ENCODE peak calls at places on chromosome 3, in nine cellular contexts. B is spleen; A is ascending aorta; K is GM23338; Q is heart right ventricle; U is CD8-positive, alpha-beta T cell; M is MM.1S; Z is cardiac muscle cell; W is breast epithelium. D is an unnamed sample. For H3K27me3, the result is how much of the 10 kb centered on the place peaks cover.

GRCh38 chr3:191070201-191070600 is 128.8 kb upstream of the OSTN start:
- DNase-seq in K (no peak), Z (peak), W (no peak), U (no peak), M (no peak), Q (no peak), A (no peak), B (no peak), D (no peak)

GRCh38 chr3:184611606-184612304 is 50.2 kb downstream of the EPHB3 start:
- DNase-seq in Q (no peak), Z (peak), U (no peak), K (no peak), A (no peak), M (no peak), B (no peak), W (no peak), D (no peak)

GRCh38 chr3:32885283-32885935 is 66.0 kb upstream of the CCR4 start:
- DNase-seq in A (no peak), Q (no peak), B (no peak), W (no peak), M (no peak), Z (no peak), K (no peak), U (no peak), D (no peak)

GRCh38 chr3:186594591-186595113 is 18.2 kb upstream of the AHSG start:
- DNase-seq in M (no peak), Q (no peak), Z (no peak), K (no peak), B (no peak), W (no peak), A (no peak), U (no peak), D (no peak)

GRCh38 chr3:143001034-143001368 is 369 bp upstream of the U2SURP start:
- DNase-seq in K (no peak), M (no peak), U (no peak), A (no peak), Z (no peak), B (peak), Q (peak), W (no peak), D (no peak)

GRCh38 chr3:33840179-33840578 is 41.7 kb downstream of the PDCD6IP start:
- DNase-seq in Z (no peak), U (no peak), K (no peak), W (no peak), A (no peak), M (no peak), B (no peak), Q (no peak), D (no peak)

GRCh38 chr3:139312959-139313358 is 30.9 kb upstream of the MRPS22 start:
- DNase-seq in Z (peak), W (no peak), U (no peak), A (no peak), K (no peak), M (no peak), Q (no peak), B (no peak), D (no peak)

GRCh38 chr3:107117922-107118576 is 259.2 kb upstream of the CCDC54 start:
- DNase-seq in U (no peak), B (no peak), A (no peak), Z (peak), Q (no peak), W (no peak), M (peak), K (peak), D (peak)

GRCh38 chr3:112377418-112378071 is 44.6 kb downstream of the CD200 start:
- DNase-seq in U (no peak), Z (peak), A (no peak), W (no peak), Q (no peak), K (peak), M (no peak), B (no peak), D (no peak)

GRCh38 chr3:122332551-122332950 is 7.5 kb downstream of the CSTA start:
- DNase-seq in A (no peak), Q (no peak), W (no peak), M (no peak), K (no peak), B (no peak), U (no peak), Z (no peak), D (no peak)

GRCh38 chr3:170485696-170486095 is 67.0 kb downstream of the CLDN11 start:
- DNase-seq in U (no peak), K (no peak), A (no peak), W (no peak), B (no peak), M (no peak), Z (no peak), Q (no peak), D (no peak)

DNA sequence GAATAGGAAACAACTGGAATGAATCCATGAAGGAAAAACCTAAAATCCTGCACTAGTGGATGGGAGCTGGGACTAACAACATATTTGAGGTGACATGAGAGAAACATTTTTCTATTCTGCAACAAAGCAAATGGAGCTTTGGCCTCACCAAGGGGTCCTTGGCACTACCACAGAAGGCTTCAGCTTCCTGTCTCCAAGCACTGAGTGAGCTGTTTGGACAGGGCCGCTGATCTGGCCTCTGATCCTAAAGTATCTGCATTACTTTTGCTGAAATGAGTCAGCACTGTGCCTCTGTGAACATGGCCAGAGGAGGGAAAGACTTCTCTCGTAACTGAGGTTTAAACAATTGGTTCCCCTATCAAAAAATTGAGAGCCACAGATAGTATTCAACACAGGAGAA is 9.0 kb downstream of the ARPP21 start:
- DNase-seq in B (no peak), Z (peak), M (no peak), A (no peak), W (no peak), U (no peak), K (no peak), Q (no peak), D (no peak)
- TF ChIP-seq CTCF in B (no peak), Z (no peak), M (no peak), A (no peak), W (no peak), U (no peak), K (no peak), Q (no peak), D (no peak)

GRCh38 chr3:13280856-13281656 is 139.1 kb downstream of the NUP210 start:
- DNase-seq in Z (no peak), K (no peak), Q (no peak), U (no peak), B (no peak), M (no peak), W (no peak), A (no peak), D (peak)
- H3K27ac ChIP-seq in Z (no peak), K (no peak), Q (peak), U (no peak), B (no peak), M (no peak), W (peak), A (peak), D (peak)

GRCh38 chr3:156816091-156816793 is 9.9 kb upstream of the LEKR1 start:
- DNase-seq in A (no peak), B (peak), Q (peak), W (no peak), Z (peak), M (no peak), U (peak), K (peak), D (no peak)
- H3K27me3 ChIP-seq in A (under half), B (under half), Q (under half), W (under half), Z (under half), M (under half), U (under half), K (half or more), D (under half)

GRCh38 chr3:8097690-8098089 is 403.9 kb upstream of the LMCD1 start:
- DNase-seq in A (no peak), K (no peak), U (no peak), B (no peak), Z (no peak), W (no peak), Q (no peak), M (no peak), D (no peak)

GRCh38 chr3:8094415-8094814 is 407.2 kb upstream of the LMCD1 start:
- DNase-seq in Q (no peak), K (no peak), W (no peak), M (no peak), Z (no peak), A (no peak), U (no peak), B (no peak), D (no peak)

GRCh38 chr3:8095724-8096123 is 405.9 kb upstream of the LMCD1 start:
- DNase-seq in K (peak), W (no peak), U (no peak), B (no peak), Q (no peak), Z (no peak), M (no peak), A (no peak), D (peak)
- TF ChIP-seq CTCF in K (peak), W (no peak), U (no peak), B (no peak), Q (no peak), Z (no peak), M (no peak), A (no peak), D (peak)

GRCh38 chr3:99765042-99765942 is 52.4 kb upstream of the CMSS1 start:
- DNase-seq in B (no peak), Z (peak), W (no peak), Q (no peak), U (no peak), K (no peak), M (no peak), A (no peak), D (no peak)

GRCh38 chr3:99768126-99768525 is 49.5 kb upstream of the CMSS1 start:
- DNase-seq in Q (no peak), K (no peak), M (no peak), B (no peak), W (no peak), U (no peak), A (no peak), Z (no peak), D (no peak)

GRCh38 chr3:99764377-99764776 is 53.3 kb upstream of the CMSS1 start:
- DNase-seq in M (no peak), Z (no peak), U (no peak), A (no peak), K (no peak), Q (no peak), B (no peak), W (no peak), D (no peak)

GRCh38 chr3:99767341-99767740 is 50.3 kb upstream of the CMSS1 start:
- DNase-seq in W (no peak), M (no peak), A (no peak), K (no peak), U (no peak), B (no peak), Q (no peak), Z (no peak), D (no peak)

DNA sequence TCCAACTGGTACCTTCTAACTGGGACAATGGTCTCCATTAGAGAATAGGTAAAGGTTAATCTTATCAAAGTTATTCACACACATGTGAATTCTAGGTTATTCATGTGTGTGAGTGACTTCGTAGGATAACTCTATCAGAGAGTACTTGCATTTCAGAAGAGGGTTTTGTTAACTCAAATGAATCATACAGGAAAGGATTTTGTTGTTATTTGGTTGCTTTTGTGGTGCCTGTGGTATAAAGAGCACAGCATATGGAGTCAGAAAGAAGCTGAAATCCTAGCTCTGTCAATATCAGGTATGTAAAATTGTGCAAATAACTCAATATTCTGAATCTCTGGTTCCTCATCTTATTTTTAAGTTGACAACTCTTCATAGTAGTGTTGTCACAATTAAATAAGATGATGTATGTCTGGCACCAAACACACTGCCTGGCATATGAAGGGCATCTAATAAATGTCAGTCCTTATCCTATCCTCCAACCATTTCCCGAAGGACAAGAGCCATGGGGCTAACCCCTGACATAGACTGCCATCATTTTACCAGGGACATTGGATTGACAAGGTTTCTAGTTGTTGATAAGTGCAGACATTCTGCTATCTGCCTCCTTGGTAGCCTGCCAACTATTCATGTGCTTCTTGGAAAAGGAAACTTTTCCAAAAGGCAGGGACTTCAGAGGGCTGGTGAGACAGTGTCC is 48.7 kb upstream of the CMSS1 start:
- DNase-seq in B (no peak), U (no peak), W (no peak), Q (no peak), M (no peak), A (no peak), K (no peak), Z (no peak), D (no peak)
- H3K27ac ChIP-seq in B (no peak), U (no peak), W (no peak), Q (no peak), M (no peak), A (no peak), K (no peak), Z (no peak), D (no peak)

GRCh38 chr3:9173445-9173844 is 76.0 kb downstream of the SRGAP3 start:
- DNase-seq in U (no peak), A (no peak), B (no peak), Q (no peak), M (no peak), W (no peak), Z (no peak), K (no peak), D (no peak)

GRCh38 chr3:9175421-9175820 is 74.0 kb downstream of the SRGAP3 start:
- DNase-seq in W (peak), A (no peak), M (no peak), B (no peak), Z (no peak), K (no peak), U (no peak), Q (no peak), D (no peak)

GRCh38 chr3:9170851-9171160 is 78.6 kb downstream of the SRGAP3 start:
- DNase-seq in Q (no peak), M (no peak), B (no peak), U (no peak), W (no peak), A (no peak), K (no peak), Z (no peak), D (no peak)

GRCh38 chr3:9169951-9170850 is 79.2 kb downstream of the SRGAP3 start:
- DNase-seq in B (no peak), M (no peak), K (no peak), W (no peak), Q (no peak), A (no peak), Z (no peak), U (no peak), D (no peak)

GRCh38 chr3:9172851-9173320 is 76.6 kb downstream of the SRGAP3 start:
- DNase-seq in B (no peak), A (no peak), W (no peak), Z (no peak), Q (no peak), K (no peak), U (no peak), M (no peak), D (no peak)
- H3K27me3 ChIP-seq in B (under half), A (under half), W (under half), Z (under half), Q (under half), K (under half), U (under half), M (under half), D (under half)

GRCh38 chr3:151901946-151902285 is 28.5 kb downstream of the SUCNR1 start:
- DNase-seq in Q (no peak), B (no peak), U (no peak), W (no peak), M (no peak), A (no peak), K (no peak), Z (no peak), D (no peak)
- TF ChIP-seq CTCF in Q (no peak), B (no peak), U (no peak), W (no peak), M (no peak), A (no peak), K (no peak), Z (no peak), D (no peak)

GRCh38 chr3:12727937-12728336 is 31.1 kb downstream of the TMEM40 start:
- DNase-seq in Z (no peak), Q (no peak), U (no peak), B (no peak), W (no peak), A (no peak), M (no peak), K (no peak), D (no peak)

GRCh38 chr3:12733566-12733965 is 25.5 kb downstream of the TMEM40 start:
- DNase-seq in A (no peak), K (no peak), U (no peak), W (no peak), B (no peak), M (no peak), Q (no peak), Z (no peak), D (no peak)

GRCh38 chr3:12727481-12727880 is 31.6 kb downstream of the TMEM40 start:
- DNase-seq in Q (no peak), M (no peak), A (no peak), Z (no peak), U (no peak), B (no peak), W (no peak), K (no peak), D (no peak)

GRCh38 chr3:12729313-12729676 is 29.8 kb downstream of the TMEM40 start:
- DNase-seq in Z (peak), A (no peak), Q (peak), B (no peak), M (no peak), K (no peak), W (no peak), U (no peak), D (no peak)

DNA sequence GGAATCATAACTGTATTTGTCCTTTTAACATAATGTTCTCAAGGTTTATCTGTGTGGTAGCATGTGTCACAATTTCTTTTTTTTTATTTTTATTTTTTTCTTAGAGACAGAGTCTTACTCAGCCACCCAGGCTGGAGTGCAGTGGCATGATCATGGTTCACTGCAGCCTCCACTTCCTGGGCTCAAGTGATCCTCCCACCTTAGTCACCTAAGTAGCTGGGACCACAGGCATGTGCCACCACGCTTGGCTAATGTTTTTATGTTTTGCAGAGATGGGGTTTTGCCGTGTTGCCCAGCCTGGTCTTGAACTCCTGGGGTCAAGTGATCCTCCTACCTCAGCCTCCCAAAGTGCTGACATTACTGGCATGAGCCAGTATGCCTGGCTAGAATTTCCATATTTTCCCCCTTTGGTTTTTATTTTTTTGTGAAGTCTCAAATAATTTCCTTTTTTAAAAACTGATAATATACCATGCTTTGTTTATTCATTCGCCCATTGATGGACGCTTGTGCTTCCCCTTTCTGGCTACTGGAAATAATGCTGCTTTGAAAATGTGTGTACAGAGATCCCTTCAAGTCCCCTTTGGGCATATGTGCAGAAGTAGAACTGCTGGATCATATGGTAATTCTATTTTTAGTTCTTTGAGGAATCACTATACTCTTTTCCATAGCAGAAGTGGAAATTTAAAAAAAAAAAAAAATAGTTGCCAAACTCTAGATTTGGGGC is 28.4 kb downstream of the TMEM40 start:
- DNase-seq in A (no peak), B (no peak), W (no peak), Z (no peak), K (no peak), Q (no peak), M (no peak), U (no peak), D (no peak)
- H3K27ac ChIP-seq in A (no peak), B (no peak), W (no peak), Z (peak), K (no peak), Q (peak), M (no peak), U (no peak), D (no peak)

D was measured in WERI-Rb-1.